ENCODE peak calls at places on chromosomes 2 and 18, in four cellular contexts. One of them, this sample, is unnamed.

GRCh38 chr18:79945118-79946042 is 6.1 kb downstream of the SLC66A2 start:
- DNase-seq in K562: no peak
- DNase-seq in SK-N-SH: no peak
- DNase-seq in GM12878: no peak
- DNase-seq in this sample: no peak

GRCh38 chr2:189336276-189336975 is 104.8 kb upstream of the WDR75 start:
- DNase-seq in K562: no peak
- DNase-seq in SK-N-SH: no peak
- DNase-seq in GM12878: no peak
- DNase-seq in this sample: no peak

GRCh38 chr2:219309278-219309677 is at the start of gene PTPRN:
- DNase-seq in K562: peak; percentile 42
- DNase-seq in SK-N-SH: peak; percentile 95
- DNase-seq in GM12878: no peak
- DNase-seq in this sample: peak; percentile 84

GRCh38 chr2:218072478-218073024 is 3.5 kb downstream of the RUFY4 start:
- DNase-seq in K562: no peak
- DNase-seq in SK-N-SH: no peak
- DNase-seq in GM12878: no peak
- DNase-seq in this sample: no peak

GRCh38 chr2:163028807-163029206 is 190.2 kb upstream of the KCNH7 start:
- DNase-seq in K562: no peak
- DNase-seq in SK-N-SH: no peak
- DNase-seq in GM12878: no peak
- DNase-seq in this sample: no peak

GRCh38 chr2:53632714-53633113 is 134.9 kb upstream of the CHAC2 start:
- DNase-seq in K562: no peak
- DNase-seq in SK-N-SH: no peak
- DNase-seq in GM12878: no peak
- DNase-seq in this sample: no peak

GRCh38 chr2:200762127-200762526 is 49.6 kb upstream of the BZW1 start:
- DNase-seq in K562: no peak
- DNase-seq in SK-N-SH: no peak
- DNase-seq in GM12878: no peak
- DNase-seq in this sample: no peak

GRCh38 chr18:2960983-2961696 is 51.8 kb downstream of the LPIN2 start:
- DNase-seq in K562: no peak
- DNase-seq in SK-N-SH: no peak
- DNase-seq in GM12878: no peak
- DNase-seq in this sample: no peak

GRCh38 chr2:100852447-100852846 is 32.5 kb downstream of the NPAS2 start:
- DNase-seq in K562: no peak
- DNase-seq in SK-N-SH: no peak
- DNase-seq in GM12878: no peak
- DNase-seq in this sample: no peak

DNA sequence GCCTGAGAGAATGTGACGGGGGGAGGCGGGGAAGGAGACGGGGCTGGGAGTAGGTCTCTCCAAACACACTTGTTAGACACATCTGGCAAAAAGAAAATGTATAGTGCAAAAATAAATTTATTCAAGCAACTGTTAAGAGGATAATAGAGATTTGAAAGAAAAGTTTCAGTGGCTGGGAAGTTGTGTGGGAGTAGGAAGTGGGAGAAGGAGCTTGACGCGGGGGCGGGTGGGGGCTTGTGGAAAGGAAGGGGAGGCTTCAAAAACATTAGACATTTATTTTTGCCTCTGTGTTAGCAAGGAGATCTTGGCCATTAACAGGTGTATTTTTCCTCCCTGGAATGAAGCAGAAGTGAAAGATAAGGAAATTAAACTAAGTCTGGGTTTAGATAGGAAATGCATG is 90.3 kb downstream of the KLF7 start:
- DNase-seq in K562: no peak
- DNase-seq in SK-N-SH: no peak
- DNase-seq in GM12878: no peak
- DNase-seq in this sample: no peak
- TF ChIP-seq MAX in K562: no peak
- TF ChIP-seq MAX in SK-N-SH: no peak
- TF ChIP-seq MAX in GM12878: no peak
- TF ChIP-seq MAX in this sample: no peak

GRCh38 chr18:36744261-36744876 is 84.4 kb downstream of the TPGS2 start:
- DNase-seq in K562: no peak
- DNase-seq in SK-N-SH: no peak
- DNase-seq in GM12878: no peak
- DNase-seq in this sample: no peak
- TF ChIP-seq USF1 in K562: no peak
- TF ChIP-seq USF1 in SK-N-SH: no peak
- TF ChIP-seq USF1 in GM12878: no peak
- TF ChIP-seq USF1 in this sample: no peak

GRCh38 chr2:25548587-25548986 is 124.8 kb downstream of the DTNB start:
- DNase-seq in K562: no peak
- DNase-seq in SK-N-SH: peak; percentile 86
- DNase-seq in GM12878: no peak
- DNase-seq in this sample: no peak
- TF ChIP-seq MAX in K562: no peak
- TF ChIP-seq MAX in SK-N-SH: no peak
- TF ChIP-seq MAX in GM12878: no peak
- TF ChIP-seq MAX in this sample: no peak

DNA sequence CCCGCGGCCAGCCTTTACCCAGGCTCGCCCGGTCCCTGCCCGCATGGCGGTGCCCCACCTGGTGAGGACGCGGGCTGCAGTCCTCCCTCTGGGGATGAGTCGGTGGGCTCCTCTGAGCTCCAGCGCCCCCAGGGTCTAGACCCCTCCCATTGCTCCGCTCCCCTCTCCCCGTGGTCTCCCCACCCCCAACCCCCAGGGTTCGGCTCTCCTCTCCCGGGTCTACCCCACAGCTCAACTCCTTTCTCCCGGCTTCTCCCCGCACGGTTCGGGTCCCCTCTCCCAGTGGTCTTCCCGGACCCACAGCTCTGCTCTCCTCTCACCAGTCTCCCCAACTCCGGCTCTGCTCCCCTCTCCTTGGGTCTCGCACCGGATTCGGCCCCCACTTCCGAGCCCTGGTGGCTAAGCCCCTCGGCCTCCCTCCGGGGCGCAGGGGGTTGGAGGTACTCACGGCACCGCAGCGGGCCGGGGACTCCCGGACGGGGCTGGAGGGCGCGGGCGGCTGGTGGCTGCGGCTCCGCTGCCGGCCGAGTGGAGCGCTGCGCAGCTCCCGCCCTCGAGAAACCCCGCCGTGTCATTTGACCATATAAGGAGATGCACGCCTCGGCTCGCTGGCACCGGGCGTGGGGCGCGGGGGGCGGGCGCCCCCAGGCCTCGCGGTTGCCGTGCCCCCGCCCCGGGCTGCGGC is at the start of gene FHL2:
- DNase-seq in K562: peak; percentile 81
- DNase-seq in SK-N-SH: peak; percentile 94
- DNase-seq in GM12878: no peak
- DNase-seq in this sample: peak; percentile 81
- TF ChIP-seq USF1 in K562: no peak
- TF ChIP-seq USF1 in SK-N-SH: no peak
- TF ChIP-seq USF1 in GM12878: no peak
- TF ChIP-seq USF1 in this sample: no peak

GRCh38 chr2:167814881-167815718 is 432.3 kb downstream of the STK39 start:
- DNase-seq in K562: no peak
- DNase-seq in SK-N-SH: no peak
- DNase-seq in GM12878: no peak
- DNase-seq in this sample: no peak
- TF ChIP-seq MAX in K562: no peak
- TF ChIP-seq MAX in SK-N-SH: no peak
- TF ChIP-seq MAX in GM12878: no peak
- TF ChIP-seq MAX in this sample: no peak

This sample was measured in WTC11.